ENCODE peak calls at places on chromosomes 11 and 22, in five cellular contexts. One of them, this sample, is unnamed.

GRCh38 chr22:19933328-19934241 is 8.0 kb upstream of the COMT start:
- DNase-seq in A549: no peak
- DNase-seq in lower lobe of right lung: peak; percentile 36
- DNase-seq in left lung: no peak
- DNase-seq in CD4-positive, CD25-positive, alpha-beta regulatory T cell: no peak
- DNase-seq in this sample: no peak

GRCh38 chr11:103175461-103176129 is 66.4 kb downstream of the DYNC2H1 start:
- DNase-seq in A549: no peak
- DNase-seq in lower lobe of right lung: no peak
- DNase-seq in left lung: no peak
- DNase-seq in CD4-positive, CD25-positive, alpha-beta regulatory T cell: no peak
- DNase-seq in this sample: no peak

GRCh38 chr11:65014146-65014960 is at the start of gene ARL2:
- DNase-seq in A549: no peak
- DNase-seq in lower lobe of right lung: no peak
- DNase-seq in left lung: no peak
- DNase-seq in CD4-positive, CD25-positive, alpha-beta regulatory T cell: peak; percentile 52
- DNase-seq in this sample: no peak

GRCh38 chr11:102047305-102047924 is at the start of gene CFAP300:
- DNase-seq in A549: peak; percentile 85
- DNase-seq in lower lobe of right lung: peak; percentile 90
- DNase-seq in left lung: peak; percentile 87
- DNase-seq in CD4-positive, CD25-positive, alpha-beta regulatory T cell: peak; percentile 62
- DNase-seq in this sample: peak; percentile 50

GRCh38 chr11:115103921-115104320 is 400.3 kb downstream of the CADM1 start:
- DNase-seq in A549: peak; percentile 1
- DNase-seq in lower lobe of right lung: no peak
- DNase-seq in left lung: no peak
- DNase-seq in CD4-positive, CD25-positive, alpha-beta regulatory T cell: no peak
- DNase-seq in this sample: no peak

GRCh38 chr11:43410394-43410793 is 51.7 kb downstream of the TTC17 start:
- DNase-seq in A549: peak; percentile 44
- DNase-seq in lower lobe of right lung: no peak
- DNase-seq in left lung: no peak
- DNase-seq in CD4-positive, CD25-positive, alpha-beta regulatory T cell: no peak
- DNase-seq in this sample: no peak

GRCh38 chr11:121253951-121254350 is 38.6 kb upstream of the SC5D start:
- DNase-seq in A549: no peak
- DNase-seq in lower lobe of right lung: no peak
- DNase-seq in left lung: peak; percentile 47
- DNase-seq in CD4-positive, CD25-positive, alpha-beta regulatory T cell: no peak
- DNase-seq in this sample: no peak

GRCh38 chr11:95922536-95923440 is 1.1 kb downstream of the MTMR2 start:
- DNase-seq in A549: no peak
- DNase-seq in lower lobe of right lung: no peak
- DNase-seq in left lung: no peak
- DNase-seq in CD4-positive, CD25-positive, alpha-beta regulatory T cell: peak; percentile 25
- DNase-seq in this sample: no peak

GRCh38 chr11:67271548-67272284 is 5.4 kb downstream of the GRK2 start:
- DNase-seq in A549: no peak
- DNase-seq in lower lobe of right lung: peak; percentile 55
- DNase-seq in left lung: peak; percentile 37
- DNase-seq in CD4-positive, CD25-positive, alpha-beta regulatory T cell: peak; percentile 84
- DNase-seq in this sample: no peak

DNA sequence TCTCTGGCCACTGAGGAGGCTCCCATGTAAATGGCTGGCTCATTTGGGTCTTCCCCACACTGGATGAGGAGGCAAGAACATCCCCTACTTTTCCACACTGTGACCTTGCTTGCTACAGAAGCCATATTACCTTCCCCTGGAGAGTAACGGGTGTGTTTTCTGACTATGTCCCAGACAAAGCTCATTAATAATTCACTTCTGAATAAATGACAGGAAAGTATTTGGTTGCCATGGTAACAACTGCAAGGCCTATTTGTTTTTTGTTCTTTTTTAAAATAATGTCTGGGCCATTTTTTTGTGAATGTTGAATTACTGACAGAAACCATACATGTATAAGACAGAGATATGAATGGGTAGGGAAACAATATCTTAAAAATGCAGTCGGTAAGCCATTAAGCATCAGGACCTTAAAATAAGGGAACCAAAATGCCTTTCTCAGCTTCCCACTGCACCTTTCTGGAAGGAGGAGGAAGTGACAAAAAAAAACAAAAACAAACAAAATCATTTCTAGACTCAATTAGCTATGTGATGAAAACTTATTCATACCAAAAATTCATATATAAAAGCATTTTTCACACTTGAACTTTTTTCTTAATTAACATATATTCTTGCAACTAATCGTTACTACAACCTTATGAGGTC is 31.9 kb downstream of the SLC1A2 start:
- DNase-seq in A549: peak; percentile 41
- DNase-seq in lower lobe of right lung: no peak
- DNase-seq in left lung: no peak
- DNase-seq in CD4-positive, CD25-positive, alpha-beta regulatory T cell: no peak
- DNase-seq in this sample: no peak
- H3K27ac ChIP-seq in A549: peak overlapping the region; percentile 10
- H3K27ac ChIP-seq in lower lobe of right lung: no peak overlapping the region
- H3K27ac ChIP-seq in left lung: no peak overlapping the region
- H3K27ac ChIP-seq in CD4-positive, CD25-positive, alpha-beta regulatory T cell: no peak overlapping the region
- H3K27ac ChIP-seq in this sample: no peak overlapping the region

GRCh38 chr11:1851437-1852180 is 1.3 kb upstream of the LSP1 start:
- DNase-seq in A549: no peak
- DNase-seq in lower lobe of right lung: no peak
- DNase-seq in left lung: no peak
- DNase-seq in CD4-positive, CD25-positive, alpha-beta regulatory T cell: peak; percentile 17
- DNase-seq in this sample: no peak

GRCh38 chr11:1854132-1854948 is 1.5 kb downstream of the LSP1 start:
- DNase-seq in A549: no peak
- DNase-seq in lower lobe of right lung: no peak
- DNase-seq in left lung: no peak
- DNase-seq in CD4-positive, CD25-positive, alpha-beta regulatory T cell: peak; percentile 35
- DNase-seq in this sample: no peak

GRCh38 chr11:1852885-1853284 is at the start of gene LSP1:
- DNase-seq in A549: no peak
- DNase-seq in lower lobe of right lung: peak; percentile 80
- DNase-seq in left lung: peak; percentile 69
- DNase-seq in CD4-positive, CD25-positive, alpha-beta regulatory T cell: peak; percentile 97
- DNase-seq in this sample: peak; percentile 64

GRCh38 chr11:1853376-1854131 is 670 bp downstream of the LSP1 start:
- DNase-seq in A549: no peak
- DNase-seq in lower lobe of right lung: no peak
- DNase-seq in left lung: no peak
- DNase-seq in CD4-positive, CD25-positive, alpha-beta regulatory T cell: peak; percentile 49
- DNase-seq in this sample: no peak

GRCh38 chr11:1852271-1852877 is 510 bp upstream of the LSP1 start:
- DNase-seq in A549: no peak
- DNase-seq in lower lobe of right lung: no peak
- DNase-seq in left lung: no peak
- DNase-seq in CD4-positive, CD25-positive, alpha-beta regulatory T cell: no peak
- DNase-seq in this sample: no peak
- H3K4me3 ChIP-seq in A549: no peak overlapping the region
- H3K4me3 ChIP-seq in lower lobe of right lung: peak overlapping the region; percentile 58
- H3K4me3 ChIP-seq in left lung: no peak overlapping the region
- H3K4me3 ChIP-seq in CD4-positive, CD25-positive, alpha-beta regulatory T cell: peak overlapping the region; percentile 81
- H3K4me3 ChIP-seq in this sample: peak overlapping the region; percentile 100

GRCh38 chr22:49185312-49185969 is 642.2 kb downstream of the BRD1 start:
- DNase-seq in A549: no peak
- DNase-seq in lower lobe of right lung: peak; percentile 6
- DNase-seq in left lung: no peak
- DNase-seq in CD4-positive, CD25-positive, alpha-beta regulatory T cell: no peak
- DNase-seq in this sample: no peak

GRCh38 chr22:49183208-49183825 is 644.4 kb downstream of the BRD1 start:
- DNase-seq in A549: no peak
- DNase-seq in lower lobe of right lung: peak; percentile 12
- DNase-seq in left lung: no peak
- DNase-seq in CD4-positive, CD25-positive, alpha-beta regulatory T cell: no peak
- DNase-seq in this sample: no peak

GRCh38 chr22:49183826-49184216 is 643.9 kb downstream of the BRD1 start:
- DNase-seq in A549: no peak
- DNase-seq in lower lobe of right lung: peak; percentile 35
- DNase-seq in left lung: no peak
- DNase-seq in CD4-positive, CD25-positive, alpha-beta regulatory T cell: no peak
- DNase-seq in this sample: no peak

GRCh38 chr22:49186293-49186692 is 641.4 kb downstream of the BRD1 start:
- DNase-seq in A549: no peak
- DNase-seq in lower lobe of right lung: no peak
- DNase-seq in left lung: no peak
- DNase-seq in CD4-positive, CD25-positive, alpha-beta regulatory T cell: no peak
- DNase-seq in this sample: no peak

GRCh38 chr22:49184736-49185135 is 642.9 kb downstream of the BRD1 start:
- DNase-seq in A549: no peak
- DNase-seq in lower lobe of right lung: peak; percentile 20
- DNase-seq in left lung: no peak
- DNase-seq in CD4-positive, CD25-positive, alpha-beta regulatory T cell: no peak
- DNase-seq in this sample: no peak
- H3K27ac ChIP-seq in A549: no peak overlapping the region
- H3K27ac ChIP-seq in lower lobe of right lung: no peak overlapping the region
- H3K27ac ChIP-seq in left lung: no peak overlapping the region
- H3K27ac ChIP-seq in CD4-positive, CD25-positive, alpha-beta regulatory T cell: no peak overlapping the region
- H3K27ac ChIP-seq in this sample: no peak overlapping the region

GRCh38 chr22:37310075-37310606 is 27.8 kb downstream of the CYTH4 start:
- DNase-seq in A549: no peak
- DNase-seq in lower lobe of right lung: no peak
- DNase-seq in left lung: no peak
- DNase-seq in CD4-positive, CD25-positive, alpha-beta regulatory T cell: no peak
- DNase-seq in this sample: no peak

GRCh38 chr22:37308385-37309200 is 26.3 kb downstream of the CYTH4 start:
- DNase-seq in A549: no peak
- DNase-seq in lower lobe of right lung: no peak
- DNase-seq in left lung: no peak
- DNase-seq in CD4-positive, CD25-positive, alpha-beta regulatory T cell: no peak
- DNase-seq in this sample: no peak

GRCh38 chr22:37311761-37312312 is 29.5 kb downstream of the CYTH4 start:
- DNase-seq in A549: no peak
- DNase-seq in lower lobe of right lung: no peak
- DNase-seq in left lung: no peak
- DNase-seq in CD4-positive, CD25-positive, alpha-beta regulatory T cell: no peak
- DNase-seq in this sample: no peak

GRCh38 chr22:37310815-37311595 is 28.7 kb downstream of the CYTH4 start:
- DNase-seq in A549: no peak
- DNase-seq in lower lobe of right lung: peak; percentile 75
- DNase-seq in left lung: peak; percentile 74
- DNase-seq in CD4-positive, CD25-positive, alpha-beta regulatory T cell: no peak
- DNase-seq in this sample: no peak

DNA sequence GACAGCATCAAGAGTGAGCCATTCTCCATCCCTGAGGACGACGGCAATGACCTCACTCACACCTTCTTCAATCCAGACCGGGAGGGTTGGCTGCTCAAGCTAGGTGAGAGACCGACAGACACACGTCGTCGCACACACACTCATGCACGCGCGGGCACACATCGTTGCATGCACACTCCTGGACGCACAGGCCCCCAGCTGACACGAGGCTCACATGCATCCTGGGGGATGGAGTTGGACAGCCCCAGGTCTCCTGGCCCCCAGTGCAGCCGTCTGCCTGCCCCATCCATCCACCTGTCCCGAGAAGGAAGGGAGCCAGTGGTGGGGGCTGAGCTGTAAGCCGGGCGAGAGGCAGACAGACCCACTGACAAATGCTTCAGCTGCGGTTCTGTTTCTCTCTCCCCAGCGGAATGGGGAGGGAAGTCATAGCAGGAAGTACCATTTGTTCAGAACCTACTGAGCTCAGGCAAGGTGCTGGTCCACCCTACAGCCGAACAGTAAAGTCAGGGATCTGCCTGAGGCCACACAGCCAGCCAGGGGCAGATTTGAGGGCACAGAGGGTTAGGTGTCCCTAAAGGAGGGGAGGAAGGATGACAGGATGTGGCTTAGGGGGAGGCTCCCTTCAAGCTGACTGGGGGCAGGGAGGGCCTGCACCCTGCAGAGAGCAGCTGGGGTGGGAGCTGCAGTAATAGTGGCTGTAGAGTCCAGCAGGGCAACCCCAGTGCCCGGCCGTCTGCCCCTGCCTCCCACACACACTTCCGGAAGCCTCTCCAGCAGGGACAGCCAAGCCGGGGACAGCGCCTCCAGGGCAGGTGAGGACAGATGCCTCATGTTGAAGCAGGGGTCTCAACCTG is 27.1 kb downstream of the CYTH4 start:
- DNase-seq in A549: no peak
- DNase-seq in lower lobe of right lung: no peak
- DNase-seq in left lung: no peak
- DNase-seq in CD4-positive, CD25-positive, alpha-beta regulatory T cell: peak; percentile 88
- DNase-seq in this sample: peak; percentile 70
- H3K4me3 ChIP-seq in A549: no peak overlapping the region
- H3K4me3 ChIP-seq in lower lobe of right lung: no peak overlapping the region
- H3K4me3 ChIP-seq in left lung: no peak overlapping the region
- H3K4me3 ChIP-seq in CD4-positive, CD25-positive, alpha-beta regulatory T cell: peak overlapping the region; percentile 55
- H3K4me3 ChIP-seq in this sample: peak overlapping the region; percentile 42

DNA sequence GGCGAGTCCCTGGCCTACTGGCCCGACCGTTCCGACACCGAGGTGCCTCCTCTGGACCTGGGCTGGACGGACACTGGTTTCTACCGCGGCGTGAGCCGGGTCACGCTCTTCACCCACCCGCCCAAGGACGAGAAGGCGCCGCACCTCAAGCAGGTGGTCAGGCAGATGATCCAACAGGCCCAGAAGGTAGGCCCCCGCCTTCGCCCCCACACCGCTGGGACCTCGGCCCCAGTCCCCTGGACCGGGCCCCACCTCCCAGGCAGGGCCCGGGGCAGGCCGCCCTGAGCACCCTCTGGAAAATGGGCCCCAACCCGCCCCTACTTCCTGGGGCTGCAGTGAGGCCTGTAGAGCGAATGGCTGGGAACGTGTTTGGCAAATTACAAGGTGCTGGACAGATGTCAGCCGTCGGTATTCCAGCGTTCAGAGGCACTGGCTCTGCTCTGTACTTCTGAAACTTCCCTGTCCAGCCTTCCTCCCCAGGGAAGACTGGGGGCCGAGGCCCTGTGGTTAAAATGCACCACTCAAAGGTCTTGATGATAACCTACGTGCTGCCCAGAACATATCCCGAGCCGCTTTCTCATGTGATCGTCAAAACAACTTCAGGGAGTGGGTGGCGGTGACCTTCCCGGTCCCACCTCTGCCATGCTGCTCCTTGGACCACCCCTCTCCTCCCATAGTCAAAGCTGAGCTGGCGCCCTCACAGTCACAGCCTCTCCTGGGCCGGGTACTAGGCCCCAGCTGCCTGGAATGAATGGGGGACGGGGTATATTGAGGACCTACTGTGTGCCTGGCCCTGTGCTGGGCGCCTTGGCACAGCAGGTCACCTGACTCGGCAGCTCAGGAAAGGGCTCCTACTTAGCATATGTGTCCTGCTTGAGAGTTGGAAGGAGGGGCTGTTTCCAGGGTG is 845 bp downstream of the FAM83F start:
- DNase-seq in A549: no peak
- DNase-seq in lower lobe of right lung: no peak
- DNase-seq in left lung: no peak
- DNase-seq in CD4-positive, CD25-positive, alpha-beta regulatory T cell: no peak
- DNase-seq in this sample: no peak
- H3K27ac ChIP-seq in A549: no peak overlapping the region
- H3K27ac ChIP-seq in lower lobe of right lung: no peak overlapping the region
- H3K27ac ChIP-seq in left lung: no peak overlapping the region
- H3K27ac ChIP-seq in CD4-positive, CD25-positive, alpha-beta regulatory T cell: no peak overlapping the region
- H3K27ac ChIP-seq in this sample: no peak overlapping the region

GRCh38 chr11:76770642-76771445 is 12.3 kb upstream of the TSKU start:
- DNase-seq in A549: peak; percentile 98
- DNase-seq in lower lobe of right lung: no peak
- DNase-seq in left lung: no peak
- DNase-seq in CD4-positive, CD25-positive, alpha-beta regulatory T cell: no peak
- DNase-seq in this sample: no peak
- H3K4me3 ChIP-seq in A549: no peak overlapping the region
- H3K4me3 ChIP-seq in lower lobe of right lung: no peak overlapping the region
- H3K4me3 ChIP-seq in left lung: no peak overlapping the region
- H3K4me3 ChIP-seq in CD4-positive, CD25-positive, alpha-beta regulatory T cell: no peak overlapping the region
- H3K4me3 ChIP-seq in this sample: no peak overlapping the region

GRCh38 chr11:60925685-60926267 is 1.5 kb downstream of the TMEM132A start:
- DNase-seq in A549: peak; percentile 52
- DNase-seq in lower lobe of right lung: no peak
- DNase-seq in left lung: peak; percentile 27
- DNase-seq in CD4-positive, CD25-positive, alpha-beta regulatory T cell: no peak
- DNase-seq in this sample: no peak
- H3K27ac ChIP-seq in A549: no peak overlapping the region
- H3K27ac ChIP-seq in lower lobe of right lung: no peak overlapping the region
- H3K27ac ChIP-seq in left lung: no peak overlapping the region
- H3K27ac ChIP-seq in CD4-positive, CD25-positive, alpha-beta regulatory T cell: no peak overlapping the region
- H3K27ac ChIP-seq in this sample: no peak overlapping the region